ENCODE peak calls at places on chromosomes 3 and 15, in nine cellular contexts. R is NCI-H69, M is esophagus squamous epithelium, X is epithelial cell of esophagus, Q is A549, T is H9, W is Daoy, E is mesenchymal stem cell, D is neural progenitor cell. G is an unnamed sample.

GRCh38 chr3:182862159-182862860 is 69.0 kb downstream of the ATP11B start:
- DNase-seq in Q (no peak), T (no peak), D (no peak), M (no peak), W (no peak), R (no peak), X (no peak), E (no peak), G (no peak)

GRCh38 chr3:46549989-46550388 is 16.1 kb downstream of the LRRC2 start:
- DNase-seq in Q (no peak), X (no peak), W (no peak), R (no peak), T (no peak), E (no peak), D (no peak), M (no peak), G (no peak)

GRCh38 chr3:138097192-138097829 is 18.1 kb downstream of the DZIP1L start:
- DNase-seq in R (no peak), Q (no peak), W (no peak), X (no peak), M (no peak), D (peak; percentile 15), E (no peak), T (peak; percentile 61), G (no peak)

GRCh38 chr3:127678611-127679533 is 6.1 kb downstream of the ABTB1 start:
- DNase-seq in R (no peak), X (peak; percentile 80), Q (no peak), T (peak; percentile 23), E (no peak), D (no peak), M (no peak), W (no peak), G (no peak)

GRCh38 chr15:90315276-90315982 is 36.7 kb upstream of the ZNF774 start:
- DNase-seq in T (no peak), E (peak; percentile 84), D (no peak), R (no peak), X (peak; percentile 71), W (peak; percentile 31), M (no peak), Q (peak; percentile 64), G (no peak)

GRCh38 chr15:101137312-101137940 is 114.4 kb downstream of the CHSY1 start:
- DNase-seq in R (no peak), W (no peak), T (no peak), Q (no peak), M (no peak), D (no peak), X (no peak), E (no peak), G (peak; percentile 52)

GRCh38 chr3:178297732-178298131 is 238.5 kb upstream of the KCNMB2 start:
- DNase-seq in E (no peak), W (no peak), D (no peak), M (no peak), R (no peak), Q (no peak), T (no peak), X (no peak), G (no peak)

GRCh38 chr3:17384567-17385296 is 357.7 kb downstream of the TBC1D5 start:
- DNase-seq in M (no peak), W (no peak), R (no peak), D (no peak), Q (peak; percentile 14), E (peak; percentile 41), T (no peak), X (peak; percentile 61), G (no peak)

GRCh38 chr3:175149675-175150074 is 290.5 kb downstream of the NAALADL2 start:
- DNase-seq in M (no peak), X (peak; percentile 91), D (no peak), T (no peak), Q (no peak), R (peak; percentile 100), E (no peak), W (peak; percentile 11), G (no peak)

GRCh38 chr3:42020681-42021307 is 58.9 kb upstream of the ULK4 start:
- DNase-seq in W (peak; percentile 68), R (peak; percentile 40), T (no peak), D (no peak), E (peak; percentile 56), M (no peak), X (peak; percentile 89), Q (peak; percentile 37), G (no peak)

GRCh38 chr3:69941037-69941436 is 58.5 kb upstream of the SAMMSON start:
- DNase-seq in D (no peak), Q (no peak), M (no peak), R (no peak), W (no peak), T (no peak), E (peak; percentile 21), X (no peak), G (no peak)

GRCh38 chr3:23455775-23456174 is 252.6 kb downstream of the UBE2E2 start:
- DNase-seq in W (no peak), R (no peak), E (peak; percentile 6), M (no peak), T (no peak), X (peak; percentile 59), D (no peak), Q (peak; percentile 14), G (no peak)

GRCh38 chr3:118817748-118818165 is 216.9 kb downstream of the IGSF11 start:
- DNase-seq in M (no peak), W (peak; percentile 59), D (peak; percentile 82), R (peak; percentile 36), E (peak; percentile 57), X (peak; percentile 75), T (peak; percentile 60), Q (peak; percentile 70), G (no peak)

GRCh38 chr3:186097663-186098451 is 11.0 kb downstream of the ETV5 start:
- DNase-seq in R (peak; percentile 88), D (peak; percentile 95), W (no peak), E (peak; percentile 87), Q (peak; percentile 91), T (peak; percentile 89), X (peak; percentile 84), M (no peak), G (no peak)

GRCh38 chr3:128492353-128493220 is at the start of gene GATA2:
- DNase-seq in W (peak; percentile 55), Q (no peak), D (peak; percentile 81), E (no peak), X (no peak), T (peak; percentile 53), M (no peak), R (peak; percentile 60), G (no peak)

GRCh38 chr3:177279118-177279815 is 82.0 kb upstream of the TBL1XR1 start:
- DNase-seq in M (no peak), Q (no peak), E (no peak), X (no peak), D (no peak), W (no peak), T (no peak), R (peak; percentile 96), G (no peak)

GRCh38 chr3:117903226-117903625 is 1131.4 kb downstream of the IGSF11 start:
- DNase-seq in Q (no peak), W (no peak), X (no peak), M (no peak), T (no peak), D (no peak), E (no peak), R (no peak), G (no peak)

GRCh38 chr15:47415539-47415971 is 301.8 kb upstream of the SEMA6D start:
- DNase-seq in T (no peak), W (no peak), M (no peak), Q (no peak), X (no peak), R (peak; percentile 63), D (no peak), E (no peak), G (no peak)